ENCODE peak calls at places on chromosomes 2 and 18, in ten cellular contexts. W is iris pigment epithelial cell; N is occipital lobe; T is NK-92 treated with Interleukin-12 subunit alpha and Interleukin-12 subunit beta, amount 100 ng/mL, for 24 hours; H is cardiac fibroblast; X is A172; Y is caudate nucleus; P is Calu3; J is neuronal stem cell; V is CD8-positive, alpha-beta memory T cell. D is an unnamed sample.

GRCh38 chr2:9720352-9721093 is 89.7 kb upstream of the YWHAQ start:
- DNase-seq in Y (no peak), N (no peak), H (no peak), P (no peak), W (no peak), X (no peak), V (no peak), T (no peak), J (no peak), D (no peak)

GRCh38 chr2:77977486-77978063 is 455.4 kb upstream of the LRRTM4 start:
- DNase-seq in N (no peak), V (no peak), W (no peak), P (no peak), Y (no peak), T (no peak), X (no peak), J (no peak), H (no peak), D (no peak)

GRCh38 chr18:37445368-37445767 is 120.2 kb downstream of the CELF4 start:
- DNase-seq in J (no peak), X (peak; percentile 17), T (no peak), W (no peak), P (no peak), V (no peak), H (no peak), Y (no peak), N (no peak), D (no peak)

GRCh38 chr2:189304360-189304759 is 124.8 kb upstream of the COL5A2 start:
- DNase-seq in X (no peak), W (no peak), H (no peak), V (peak; percentile 32), Y (no peak), T (no peak), J (no peak), N (no peak), P (no peak), D (no peak)

GRCh38 chr2:147756103-147756502 is 88.7 kb upstream of the ACVR2A start:
- DNase-seq in W (no peak), T (no peak), P (no peak), V (no peak), N (no peak), X (no peak), J (no peak), Y (no peak), H (no peak), D (no peak)

GRCh38 chr2:27249891-27250651 is 12.8 kb downstream of the SLC30A3 start:
- DNase-seq in V (peak; percentile 29), N (no peak), P (peak; percentile 68), Y (no peak), H (peak; percentile 49), J (peak; percentile 66), X (no peak), W (peak; percentile 41), T (no peak), D (peak; percentile 27)

GRCh38 chr2:17589406-17590035 is 49.0 kb downstream of the VSNL1 start:
- DNase-seq in Y (no peak), N (no peak), V (no peak), T (no peak), P (no peak), H (no peak), W (no peak), X (no peak), J (no peak), D (no peak)

GRCh38 chr18:33746261-33746660 is 168.2 kb downstream of the ASXL3 start:
- DNase-seq in X (no peak), J (no peak), Y (no peak), N (peak; percentile 20), W (no peak), V (no peak), H (no peak), P (no peak), T (no peak), D (no peak)

GRCh38 chr2:42792583-42793313 is at the start of gene HAAO:
- DNase-seq in X (no peak), T (no peak), N (no peak), P (peak; percentile 44), J (peak; percentile 57), V (no peak), Y (no peak), H (no peak), W (no peak), D (no peak)

GRCh38 chr18:43486462-43486861 is 209.2 kb upstream of the SYT4 start:
- DNase-seq in N (no peak), X (peak; percentile 0), J (peak; percentile 51), V (no peak), P (no peak), H (peak; percentile 7), W (peak; percentile 1), T (no peak), Y (no peak), D (no peak)

GRCh38 chr2:182587831-182588230 is 128.2 kb upstream of the DNAJC10 start:
- DNase-seq in V (no peak), J (no peak), N (no peak), P (no peak), W (peak; percentile 95), T (no peak), H (peak; percentile 90), X (peak; percentile 90), Y (no peak), D (peak; percentile 89)

GRCh38 chr2:174574657-174575056 is 22.9 kb downstream of the WIPF1 start:
- DNase-seq in P (no peak), H (no peak), T (no peak), Y (no peak), V (no peak), N (no peak), J (no peak), W (no peak), X (no peak), D (peak; percentile 53)

GRCh38 chr2:98771771-98772521 is 41.0 kb upstream of the MGAT4A start:
- DNase-seq in Y (no peak), N (no peak), T (no peak), P (no peak), H (peak; percentile 72), J (no peak), W (no peak), V (peak; percentile 82), X (peak; percentile 24), D (peak; percentile 82)

GRCh38 chr18:58535340-58536186 is 93.3 kb downstream of the ALPK2 start:
- DNase-seq in J (no peak), N (no peak), V (no peak), P (no peak), H (peak; percentile 60), Y (no peak), W (peak; percentile 71), T (no peak), X (no peak), D (peak; percentile 73)

GRCh38 chr2:8646731-8647461 is 35.0 kb upstream of the ID2 start:
- DNase-seq in N (no peak), W (no peak), P (no peak), H (no peak), V (no peak), T (no peak), J (no peak), X (no peak), Y (no peak), D (no peak)

GRCh38 chr18:59357928-59358327 is 1.1 kb downstream of the LMAN1 start:
- DNase-seq in N (no peak), H (peak; percentile 86), J (no peak), W (peak; percentile 83), X (peak; percentile 34), V (no peak), P (no peak), T (peak; percentile 1), Y (no peak), D (peak; percentile 85)

GRCh38 chr2:186032337-186032736 is 293.7 kb downstream of the FSIP2 start:
- DNase-seq in V (no peak), J (no peak), Y (no peak), W (no peak), P (no peak), H (no peak), N (no peak), X (no peak), T (no peak), D (no peak)

GRCh38 chr18:76491801-76492668 is 3.0 kb downstream of the ZNF516 start:
- DNase-seq in H (peak; percentile 21), W (peak; percentile 42), P (peak; percentile 40), X (no peak), J (peak; percentile 53), V (no peak), N (no peak), Y (peak; percentile 56), T (no peak), D (peak; percentile 37)

D was measured in fibroblast of the aortic adventitia.